ENCODE peak calls at places on chromosomes 6 and 20, in ten cellular contexts. One of them, this sample, is unnamed.

GRCh38 chr6:4653141-4653540 is 123.1 kb upstream of the CDYL start:
- DNase-seq in heart left ventricle: no peak
- DNase-seq in esophagus squamous epithelium: no peak
- DNase-seq in brain microvascular endothelial cell: no peak
- DNase-seq in endothelial cell of umbilical vein: no peak
- DNase-seq in cardiac fibroblast: no peak
- DNase-seq in sigmoid colon: no peak
- DNase-seq in SJSA1: no peak
- DNase-seq in lung: no peak
- DNase-seq in thoracic aorta: no peak
- DNase-seq in this sample: no peak

GRCh38 chr6:157840776-157841175 is 17.7 kb downstream of the SNX9 start:
- DNase-seq in brain microvascular endothelial cell: peak; percentile 48
- DNase-seq in esophagus squamous epithelium: no peak
- DNase-seq in cardiac fibroblast: peak; percentile 58
- DNase-seq in heart left ventricle: no peak
- DNase-seq in thoracic aorta: no peak
- DNase-seq in SJSA1: no peak
- DNase-seq in endothelial cell of umbilical vein: peak; percentile 63
- DNase-seq in lung: no peak
- DNase-seq in sigmoid colon: no peak
- DNase-seq in this sample: no peak

GRCh38 chr6:42226251-42227143 is 8.8 kb upstream of the MRPS10 start:
- DNase-seq in esophagus squamous epithelium: no peak
- DNase-seq in cardiac fibroblast: peak; percentile 36
- DNase-seq in endothelial cell of umbilical vein: no peak
- DNase-seq in heart left ventricle: no peak
- DNase-seq in brain microvascular endothelial cell: peak; percentile 66
- DNase-seq in sigmoid colon: no peak
- DNase-seq in SJSA1: peak; percentile 49
- DNase-seq in lung: no peak
- DNase-seq in thoracic aorta: no peak
- DNase-seq in this sample: no peak

GRCh38 chr6:27280064-27280539 is 32.0 kb downstream of the POM121L2 start:
- DNase-seq in brain microvascular endothelial cell: peak; percentile 56
- DNase-seq in endothelial cell of umbilical vein: peak; percentile 39
- DNase-seq in sigmoid colon: no peak
- DNase-seq in esophagus squamous epithelium: no peak
- DNase-seq in thoracic aorta: no peak
- DNase-seq in lung: no peak
- DNase-seq in heart left ventricle: no peak
- DNase-seq in SJSA1: peak; percentile 25
- DNase-seq in cardiac fibroblast: peak; percentile 51
- DNase-seq in this sample: no peak

GRCh38 chr20:24953621-24954133 is 4.6 kb downstream of the CST7 start:
- DNase-seq in cardiac fibroblast: no peak
- DNase-seq in thoracic aorta: no peak
- DNase-seq in SJSA1: no peak
- DNase-seq in heart left ventricle: no peak
- DNase-seq in lung: no peak
- DNase-seq in esophagus squamous epithelium: no peak
- DNase-seq in endothelial cell of umbilical vein: no peak
- DNase-seq in sigmoid colon: peak; percentile 60
- DNase-seq in brain microvascular endothelial cell: no peak
- DNase-seq in this sample: no peak

GRCh38 chr20:9660236-9660868 is 146.0 kb downstream of the LAMP5 start:
- DNase-seq in heart left ventricle: no peak
- DNase-seq in cardiac fibroblast: no peak
- DNase-seq in brain microvascular endothelial cell: no peak
- DNase-seq in SJSA1: peak; percentile 4
- DNase-seq in lung: no peak
- DNase-seq in esophagus squamous epithelium: no peak
- DNase-seq in endothelial cell of umbilical vein: peak; percentile 4
- DNase-seq in sigmoid colon: no peak
- DNase-seq in thoracic aorta: no peak
- DNase-seq in this sample: no peak

GRCh38 chr6:121344539-121344938 is 10.3 kb upstream of the TBC1D32 start:
- DNase-seq in brain microvascular endothelial cell: no peak
- DNase-seq in heart left ventricle: no peak
- DNase-seq in thoracic aorta: no peak
- DNase-seq in lung: no peak
- DNase-seq in endothelial cell of umbilical vein: no peak
- DNase-seq in esophagus squamous epithelium: no peak
- DNase-seq in SJSA1: no peak
- DNase-seq in sigmoid colon: no peak
- DNase-seq in cardiac fibroblast: no peak
- DNase-seq in this sample: no peak

GRCh38 chr6:20200761-20201160 is 11.5 kb downstream of the MBOAT1 start:
- DNase-seq in SJSA1: no peak
- DNase-seq in brain microvascular endothelial cell: no peak
- DNase-seq in esophagus squamous epithelium: no peak
- DNase-seq in heart left ventricle: peak; percentile 36
- DNase-seq in sigmoid colon: no peak
- DNase-seq in lung: no peak
- DNase-seq in endothelial cell of umbilical vein: no peak
- DNase-seq in thoracic aorta: no peak
- DNase-seq in cardiac fibroblast: no peak
- DNase-seq in this sample: no peak

GRCh38 chr20:1883986-1884385 is 11.2 kb upstream of the SIRPA start:
- DNase-seq in heart left ventricle: no peak
- DNase-seq in esophagus squamous epithelium: no peak
- DNase-seq in lung: no peak
- DNase-seq in SJSA1: no peak
- DNase-seq in cardiac fibroblast: no peak
- DNase-seq in endothelial cell of umbilical vein: no peak
- DNase-seq in sigmoid colon: no peak
- DNase-seq in thoracic aorta: no peak
- DNase-seq in brain microvascular endothelial cell: no peak
- DNase-seq in this sample: no peak

GRCh38 chr6:170286246-170286933 is 4.5 kb downstream of the DLL1 start:
- DNase-seq in endothelial cell of umbilical vein: no peak
- DNase-seq in heart left ventricle: peak; percentile 74
- DNase-seq in sigmoid colon: peak; percentile 65
- DNase-seq in brain microvascular endothelial cell: no peak
- DNase-seq in SJSA1: no peak
- DNase-seq in thoracic aorta: no peak
- DNase-seq in cardiac fibroblast: peak; percentile 78
- DNase-seq in lung: no peak
- DNase-seq in esophagus squamous epithelium: no peak
- DNase-seq in this sample: no peak

GRCh38 chr6:128000363-128000762 is 99.5 kb upstream of the THEMIS start:
- DNase-seq in SJSA1: no peak
- DNase-seq in lung: no peak
- DNase-seq in heart left ventricle: no peak
- DNase-seq in thoracic aorta: no peak
- DNase-seq in sigmoid colon: no peak
- DNase-seq in esophagus squamous epithelium: no peak
- DNase-seq in brain microvascular endothelial cell: no peak
- DNase-seq in endothelial cell of umbilical vein: peak; percentile 28
- DNase-seq in cardiac fibroblast: no peak
- DNase-seq in this sample: no peak

GRCh38 chr6:692356-692851 is 535 bp downstream of the EXOC2 start:
- DNase-seq in esophagus squamous epithelium: no peak
- DNase-seq in heart left ventricle: peak; percentile 43
- DNase-seq in cardiac fibroblast: peak; percentile 33
- DNase-seq in sigmoid colon: peak; percentile 70
- DNase-seq in thoracic aorta: no peak
- DNase-seq in endothelial cell of umbilical vein: peak; percentile 63
- DNase-seq in lung: peak; percentile 39
- DNase-seq in brain microvascular endothelial cell: peak; percentile 42
- DNase-seq in SJSA1: peak; percentile 52
- DNase-seq in this sample: peak; percentile 59

GRCh38 chr6:30685977-30686907 is at the start of gene PPP1R18:
- DNase-seq in esophagus squamous epithelium: peak; percentile 45
- DNase-seq in brain microvascular endothelial cell: no peak
- DNase-seq in heart left ventricle: peak; percentile 89
- DNase-seq in sigmoid colon: peak; percentile 94
- DNase-seq in SJSA1: peak; percentile 63
- DNase-seq in cardiac fibroblast: peak; percentile 77
- DNase-seq in lung: peak; percentile 82
- DNase-seq in endothelial cell of umbilical vein: peak; percentile 28
- DNase-seq in thoracic aorta: peak; percentile 76
- DNase-seq in this sample: peak; percentile 86

GRCh38 chr6:44527961-44528644 is 140.6 kb downstream of the CDC5L start:
- DNase-seq in SJSA1: no peak
- DNase-seq in lung: no peak
- DNase-seq in sigmoid colon: no peak
- DNase-seq in endothelial cell of umbilical vein: no peak
- DNase-seq in brain microvascular endothelial cell: no peak
- DNase-seq in thoracic aorta: no peak
- DNase-seq in cardiac fibroblast: no peak
- DNase-seq in heart left ventricle: no peak
- DNase-seq in esophagus squamous epithelium: no peak
- DNase-seq in this sample: no peak

DNA sequence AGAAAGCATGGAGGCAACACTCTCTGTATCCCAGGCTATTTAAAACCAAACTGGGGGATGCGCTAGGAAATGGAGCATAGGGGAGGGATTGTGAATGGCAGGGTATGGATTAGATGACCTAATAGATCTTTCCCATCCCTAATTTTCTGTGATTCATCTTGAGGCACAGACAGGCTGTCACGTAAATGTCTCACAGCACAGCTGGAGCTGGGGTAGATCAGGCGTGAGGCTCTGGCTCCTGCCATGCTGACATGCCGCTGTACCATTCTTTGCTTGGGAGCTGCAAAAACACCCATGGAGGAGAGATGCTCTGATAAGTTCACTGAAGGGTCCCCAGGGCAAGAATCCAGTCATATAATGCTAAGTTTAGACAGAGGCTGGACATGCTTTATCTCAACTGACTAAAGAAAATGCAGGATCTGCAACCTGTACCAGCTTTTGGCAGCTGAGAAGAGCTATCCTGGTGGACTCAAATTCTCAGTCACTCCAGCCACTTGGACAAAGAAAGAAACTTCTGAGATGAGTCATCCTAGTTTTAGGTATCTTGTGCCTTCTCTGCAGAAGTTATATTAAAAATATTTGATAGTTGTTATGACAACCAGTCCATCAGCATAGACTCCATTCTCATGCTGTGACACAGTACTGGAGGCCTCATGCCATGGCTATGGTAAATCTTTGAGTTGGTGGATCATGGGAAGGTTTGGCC is 185.1 kb upstream of the RAB32 start:
- DNase-seq in sigmoid colon: no peak
- DNase-seq in thoracic aorta: no peak
- DNase-seq in lung: no peak
- DNase-seq in endothelial cell of umbilical vein: peak; percentile 48
- DNase-seq in heart left ventricle: no peak
- DNase-seq in esophagus squamous epithelium: no peak
- DNase-seq in cardiac fibroblast: peak; percentile 66
- DNase-seq in brain microvascular endothelial cell: peak; percentile 85
- DNase-seq in SJSA1: peak; percentile 45
- DNase-seq in this sample: no peak
- H3K4me3 ChIP-seq in sigmoid colon: no peak overlapping the region
- H3K4me3 ChIP-seq in thoracic aorta: no peak overlapping the region
- H3K4me3 ChIP-seq in lung: no peak overlapping the region
- H3K4me3 ChIP-seq in endothelial cell of umbilical vein: no peak overlapping the region
- H3K4me3 ChIP-seq in heart left ventricle: no peak overlapping the region
- H3K4me3 ChIP-seq in esophagus squamous epithelium: peak overlapping the region; percentile 30
- H3K4me3 ChIP-seq in cardiac fibroblast: no peak overlapping the region
- H3K4me3 ChIP-seq in brain microvascular endothelial cell: peak overlapping the region; percentile 26
- H3K4me3 ChIP-seq in SJSA1: peak overlapping the region; percentile 1
- H3K4me3 ChIP-seq in this sample: no peak overlapping the region

GRCh38 chr20:6784767-6785166 is 17.3 kb downstream of the BMP2 start:
- DNase-seq in heart left ventricle: no peak
- DNase-seq in lung: no peak
- DNase-seq in endothelial cell of umbilical vein: no peak
- DNase-seq in thoracic aorta: no peak
- DNase-seq in cardiac fibroblast: no peak
- DNase-seq in brain microvascular endothelial cell: no peak
- DNase-seq in esophagus squamous epithelium: no peak
- DNase-seq in sigmoid colon: no peak
- DNase-seq in SJSA1: no peak
- DNase-seq in this sample: no peak
- H3K4me3 ChIP-seq in heart left ventricle: no peak overlapping the region
- H3K4me3 ChIP-seq in lung: no peak overlapping the region
- H3K4me3 ChIP-seq in endothelial cell of umbilical vein: no peak overlapping the region
- H3K4me3 ChIP-seq in thoracic aorta: no peak overlapping the region
- H3K4me3 ChIP-seq in cardiac fibroblast: no peak overlapping the region
- H3K4me3 ChIP-seq in brain microvascular endothelial cell: no peak overlapping the region
- H3K4me3 ChIP-seq in esophagus squamous epithelium: no peak overlapping the region
- H3K4me3 ChIP-seq in sigmoid colon: no peak overlapping the region
- H3K4me3 ChIP-seq in SJSA1: no peak overlapping the region
- H3K4me3 ChIP-seq in this sample: no peak overlapping the region

DNA sequence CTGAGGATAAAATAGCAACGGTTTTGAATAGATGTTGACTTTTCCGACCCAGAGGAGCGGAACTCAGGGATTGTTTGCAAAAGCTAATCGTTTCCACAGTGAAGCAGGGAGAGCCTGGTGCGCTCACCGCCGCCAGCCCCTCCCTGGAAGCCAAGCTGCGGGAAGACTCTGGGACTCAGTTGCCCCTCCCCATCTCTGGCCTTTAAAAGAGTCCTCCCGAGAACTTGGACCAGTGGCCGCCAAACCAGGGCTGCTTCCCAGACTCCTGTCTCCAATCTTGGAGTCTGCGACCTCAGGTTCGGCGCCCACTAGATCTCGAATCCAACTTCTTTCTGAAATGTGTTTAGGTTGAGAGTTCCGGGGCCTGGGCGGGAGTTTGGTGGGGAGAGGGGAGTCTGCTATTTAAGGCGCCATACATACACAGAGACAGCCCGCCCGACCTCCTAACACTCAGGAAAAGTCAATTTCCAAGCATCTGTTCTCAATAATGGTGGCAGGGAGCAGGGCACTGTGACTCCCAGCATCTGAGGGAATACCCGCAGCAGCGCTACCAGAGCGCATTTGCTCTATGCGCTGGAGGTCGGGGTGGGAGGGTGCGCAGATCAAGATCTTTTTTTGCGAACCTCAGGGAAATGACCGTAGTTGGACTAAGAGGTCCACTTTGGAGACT is 812 bp upstream of the GRIK2 start:
- DNase-seq in lung: no peak
- DNase-seq in cardiac fibroblast: no peak
- DNase-seq in sigmoid colon: no peak
- DNase-seq in brain microvascular endothelial cell: no peak
- DNase-seq in thoracic aorta: no peak
- DNase-seq in esophagus squamous epithelium: no peak
- DNase-seq in SJSA1: no peak
- DNase-seq in heart left ventricle: no peak
- DNase-seq in endothelial cell of umbilical vein: no peak
- DNase-seq in this sample: no peak
- H3K4me3 ChIP-seq in lung: no peak overlapping the region
- H3K4me3 ChIP-seq in cardiac fibroblast: peak overlapping the region; percentile 60
- H3K4me3 ChIP-seq in sigmoid colon: peak overlapping the region; percentile 53
- H3K4me3 ChIP-seq in brain microvascular endothelial cell: peak overlapping the region; percentile 67
- H3K4me3 ChIP-seq in thoracic aorta: peak overlapping the region; percentile 51
- H3K4me3 ChIP-seq in esophagus squamous epithelium: peak overlapping the region; percentile 61
- H3K4me3 ChIP-seq in SJSA1: peak overlapping the region; percentile 35
- H3K4me3 ChIP-seq in heart left ventricle: peak overlapping the region; percentile 56
- H3K4me3 ChIP-seq in endothelial cell of umbilical vein: no peak overlapping the region
- H3K4me3 ChIP-seq in this sample: peak overlapping the region; percentile 59

GRCh38 chr20:19274412-19275015 is 62.1 kb downstream of the SLC24A3 start:
- DNase-seq in heart left ventricle: peak; percentile 76
- DNase-seq in cardiac fibroblast: no peak
- DNase-seq in thoracic aorta: no peak
- DNase-seq in esophagus squamous epithelium: no peak
- DNase-seq in SJSA1: no peak
- DNase-seq in sigmoid colon: no peak
- DNase-seq in endothelial cell of umbilical vein: no peak
- DNase-seq in lung: peak; percentile 36
- DNase-seq in brain microvascular endothelial cell: no peak
- DNase-seq in this sample: no peak
- H3K4me3 ChIP-seq in heart left ventricle: no peak overlapping the region
- H3K4me3 ChIP-seq in cardiac fibroblast: no peak overlapping the region
- H3K4me3 ChIP-seq in thoracic aorta: no peak overlapping the region
- H3K4me3 ChIP-seq in esophagus squamous epithelium: no peak overlapping the region
- H3K4me3 ChIP-seq in SJSA1: no peak overlapping the region
- H3K4me3 ChIP-seq in sigmoid colon: no peak overlapping the region
- H3K4me3 ChIP-seq in endothelial cell of umbilical vein: no peak overlapping the region
- H3K4me3 ChIP-seq in lung: no peak overlapping the region
- H3K4me3 ChIP-seq in brain microvascular endothelial cell: no peak overlapping the region
- H3K4me3 ChIP-seq in this sample: no peak overlapping the region

GRCh38 chr20:59402697-59403096 is 102.3 kb downstream of the EDN3 start:
- DNase-seq in SJSA1: no peak
- DNase-seq in thoracic aorta: no peak
- DNase-seq in heart left ventricle: no peak
- DNase-seq in lung: no peak
- DNase-seq in esophagus squamous epithelium: no peak
- DNase-seq in sigmoid colon: no peak
- DNase-seq in brain microvascular endothelial cell: no peak
- DNase-seq in endothelial cell of umbilical vein: no peak
- DNase-seq in cardiac fibroblast: no peak
- DNase-seq in this sample: no peak
- H3K4me3 ChIP-seq in SJSA1: no peak overlapping the region
- H3K4me3 ChIP-seq in thoracic aorta: no peak overlapping the region
- H3K4me3 ChIP-seq in heart left ventricle: no peak overlapping the region
- H3K4me3 ChIP-seq in lung: no peak overlapping the region
- H3K4me3 ChIP-seq in esophagus squamous epithelium: peak overlapping the region; percentile 8
- H3K4me3 ChIP-seq in sigmoid colon: no peak overlapping the region
- H3K4me3 ChIP-seq in brain microvascular endothelial cell: no peak overlapping the region
- H3K4me3 ChIP-seq in endothelial cell of umbilical vein: no peak overlapping the region
- H3K4me3 ChIP-seq in cardiac fibroblast: no peak overlapping the region
- H3K4me3 ChIP-seq in this sample: no peak overlapping the region

This sample was measured in right atrium auricular region.